ENCODE peak calls at places on chromosomes 12 and 14, in five cellular contexts. One of them, this sample, is unnamed.

GRCh38 chr14:61322799-61323290 is 1.5 kb downstream of the PRKCH start:
- DNase-seq in A549: peak; percentile 5
- DNase-seq in ascending aorta: no peak
- DNase-seq in activated CD4-positive, alpha-beta T cell treated with anti-CD3 and anti-CD28 coated beads for 36 hours: peak; percentile 73
- DNase-seq in heart left ventricle: no peak
- DNase-seq in this sample: peak; percentile 62

GRCh38 chr12:2372178-2372577 is 319.4 kb downstream of the CACNA1C start:
- DNase-seq in A549: no peak
- DNase-seq in ascending aorta: no peak
- DNase-seq in activated CD4-positive, alpha-beta T cell treated with anti-CD3 and anti-CD28 coated beads for 36 hours: no peak
- DNase-seq in heart left ventricle: no peak
- DNase-seq in this sample: no peak

GRCh38 chr14:99271288-99271941 is 582 bp downstream of the BCL11B start:
- DNase-seq in A549: no peak
- DNase-seq in ascending aorta: no peak
- DNase-seq in activated CD4-positive, alpha-beta T cell treated with anti-CD3 and anti-CD28 coated beads for 36 hours: no peak
- DNase-seq in heart left ventricle: no peak
- DNase-seq in this sample: no peak

GRCh38 chr12:41034686-41035085 is 153.4 kb upstream of the PDZRN4 start:
- DNase-seq in A549: no peak
- DNase-seq in ascending aorta: no peak
- DNase-seq in activated CD4-positive, alpha-beta T cell treated with anti-CD3 and anti-CD28 coated beads for 36 hours: no peak
- DNase-seq in heart left ventricle: no peak
- DNase-seq in this sample: no peak

GRCh38 chr12:130874696-130875095 is 2.8 kb downstream of the RAN start:
- DNase-seq in A549: no peak
- DNase-seq in ascending aorta: no peak
- DNase-seq in activated CD4-positive, alpha-beta T cell treated with anti-CD3 and anti-CD28 coated beads for 36 hours: no peak
- DNase-seq in heart left ventricle: no peak
- DNase-seq in this sample: no peak

GRCh38 chr14:89417111-89417468 is at the start of gene FOXN3:
- DNase-seq in A549: peak; percentile 80
- DNase-seq in ascending aorta: peak; percentile 65
- DNase-seq in activated CD4-positive, alpha-beta T cell treated with anti-CD3 and anti-CD28 coated beads for 36 hours: peak; percentile 94
- DNase-seq in heart left ventricle: peak; percentile 95
- DNase-seq in this sample: peak; percentile 69

GRCh38 chr12:104738371-104738710 is 219.7 kb downstream of the SLC41A2 start:
- DNase-seq in A549: no peak
- DNase-seq in ascending aorta: no peak
- DNase-seq in activated CD4-positive, alpha-beta T cell treated with anti-CD3 and anti-CD28 coated beads for 36 hours: no peak
- DNase-seq in heart left ventricle: no peak
- DNase-seq in this sample: no peak

GRCh38 chr12:85036241-85036707 is at the start of the genes LRRIQ1 and TSPAN19:
- DNase-seq in A549: peak; percentile 75
- DNase-seq in ascending aorta: no peak
- DNase-seq in activated CD4-positive, alpha-beta T cell treated with anti-CD3 and anti-CD28 coated beads for 36 hours: peak; percentile 63
- DNase-seq in heart left ventricle: peak; percentile 62
- DNase-seq in this sample: peak; percentile 56

GRCh38 chr12:68565391-68565903 is 45.3 kb upstream of the RAP1B start:
- DNase-seq in A549: no peak
- DNase-seq in ascending aorta: no peak
- DNase-seq in activated CD4-positive, alpha-beta T cell treated with anti-CD3 and anti-CD28 coated beads for 36 hours: no peak
- DNase-seq in heart left ventricle: no peak
- DNase-seq in this sample: peak; percentile 74

GRCh38 chr12:26281320-26281719 is 85.9 kb downstream of the SSPN start:
- DNase-seq in A549: no peak
- DNase-seq in ascending aorta: no peak
- DNase-seq in activated CD4-positive, alpha-beta T cell treated with anti-CD3 and anti-CD28 coated beads for 36 hours: no peak
- DNase-seq in heart left ventricle: peak; percentile 52
- DNase-seq in this sample: no peak

GRCh38 chr12:13368971-13369370 is 172.4 kb downstream of the EMP1 start:
- DNase-seq in A549: no peak
- DNase-seq in ascending aorta: no peak
- DNase-seq in activated CD4-positive, alpha-beta T cell treated with anti-CD3 and anti-CD28 coated beads for 36 hours: no peak
- DNase-seq in heart left ventricle: no peak
- DNase-seq in this sample: no peak

GRCh38 chr14:93733646-93734045 is 54.6 kb downstream of the PRIMA1 start:
- DNase-seq in A549: no peak
- DNase-seq in ascending aorta: no peak
- DNase-seq in activated CD4-positive, alpha-beta T cell treated with anti-CD3 and anti-CD28 coated beads for 36 hours: no peak
- DNase-seq in heart left ventricle: no peak
- DNase-seq in this sample: no peak

GRCh38 chr12:42474391-42474790 is 115.2 kb downstream of the PRICKLE1 start:
- DNase-seq in A549: peak; percentile 18
- DNase-seq in ascending aorta: no peak
- DNase-seq in activated CD4-positive, alpha-beta T cell treated with anti-CD3 and anti-CD28 coated beads for 36 hours: no peak
- DNase-seq in heart left ventricle: no peak
- DNase-seq in this sample: peak; percentile 24

GRCh38 chr12:84922721-84923120 is 10.1 kb upstream of the SLC6A15 start:
- DNase-seq in A549: no peak
- DNase-seq in ascending aorta: no peak
- DNase-seq in activated CD4-positive, alpha-beta T cell treated with anti-CD3 and anti-CD28 coated beads for 36 hours: no peak
- DNase-seq in heart left ventricle: no peak
- DNase-seq in this sample: no peak

GRCh38 chr14:34461334-34462131 is 507 bp downstream of the SPTSSA start:
- DNase-seq in A549: peak; percentile 41
- DNase-seq in ascending aorta: no peak
- DNase-seq in activated CD4-positive, alpha-beta T cell treated with anti-CD3 and anti-CD28 coated beads for 36 hours: peak; percentile 50
- DNase-seq in heart left ventricle: peak; percentile 57
- DNase-seq in this sample: peak; percentile 56

GRCh38 chr14:71918955-71919354 is 13.3 kb upstream of the RGS6 start:
- DNase-seq in A549: no peak
- DNase-seq in ascending aorta: no peak
- DNase-seq in activated CD4-positive, alpha-beta T cell treated with anti-CD3 and anti-CD28 coated beads for 36 hours: no peak
- DNase-seq in heart left ventricle: no peak
- DNase-seq in this sample: no peak

GRCh38 chr12:18942669-18943068 is 186.9 kb upstream of the PLEKHA5 start:
- DNase-seq in A549: no peak
- DNase-seq in ascending aorta: no peak
- DNase-seq in activated CD4-positive, alpha-beta T cell treated with anti-CD3 and anti-CD28 coated beads for 36 hours: no peak
- DNase-seq in heart left ventricle: no peak
- DNase-seq in this sample: no peak

GRCh38 chr14:59303216-59303615 is 114.7 kb downstream of the DAAM1 start:
- DNase-seq in A549: no peak
- DNase-seq in ascending aorta: no peak
- DNase-seq in activated CD4-positive, alpha-beta T cell treated with anti-CD3 and anti-CD28 coated beads for 36 hours: no peak
- DNase-seq in heart left ventricle: no peak
- DNase-seq in this sample: no peak

GRCh38 chr12:71838661-71839060 is 898 bp upstream of the TBC1D15 start:
- DNase-seq in A549: no peak
- DNase-seq in ascending aorta: no peak
- DNase-seq in activated CD4-positive, alpha-beta T cell treated with anti-CD3 and anti-CD28 coated beads for 36 hours: no peak
- DNase-seq in heart left ventricle: no peak
- DNase-seq in this sample: no peak

GRCh38 chr12:9331218-9331626 is 123.0 kb upstream of the PZP start:
- DNase-seq in A549: peak; percentile 35
- DNase-seq in ascending aorta: no peak
- DNase-seq in activated CD4-positive, alpha-beta T cell treated with anti-CD3 and anti-CD28 coated beads for 36 hours: peak; percentile 83
- DNase-seq in heart left ventricle: peak; percentile 40
- DNase-seq in this sample: peak; percentile 71

This sample was measured in HT-29.